ENCODE peak calls at places on chromosome 11, in four cellular contexts. One of them, this sample, is unnamed.

GRCh38 chr11:68816917-68817419 is 24.7 kb downstream of the CPT1A start:
- DNase-seq in SK-N-SH: no peak
- DNase-seq in A549: no peak
- DNase-seq in HepG2: no peak
- DNase-seq in this sample: no peak

GRCh38 chr11:123977731-123978347 is at the start of gene OR10S1:
- DNase-seq in SK-N-SH: no peak
- DNase-seq in A549: no peak
- DNase-seq in HepG2: no peak
- DNase-seq in this sample: no peak

GRCh38 chr11:91984033-91984568 is 240.5 kb upstream of the FAT3 start:
- DNase-seq in A549: no peak
- DNase-seq in HepG2: no peak
- DNase-seq in SK-N-SH: no peak
- DNase-seq in this sample: no peak

GRCh38 chr11:57460017-57460755 is at the start of gene RTN4RL2:
- DNase-seq in HepG2: peak; percentile 48
- DNase-seq in SK-N-SH: peak; percentile 91
- DNase-seq in A549: peak; percentile 78
- DNase-seq in this sample: no peak

GRCh38 chr11:108733479-108734116 is 68.7 kb downstream of the DDX10 start:
- DNase-seq in HepG2: no peak
- DNase-seq in A549: no peak
- DNase-seq in SK-N-SH: no peak
- DNase-seq in this sample: peak; percentile 93

GRCh38 chr11:27184458-27185312 is 144.1 kb downstream of the BBOX1 start:
- DNase-seq in HepG2: no peak
- DNase-seq in A549: no peak
- DNase-seq in SK-N-SH: no peak
- DNase-seq in this sample: no peak

GRCh38 chr11:748007-748359 is 719 bp downstream of the TALDO1 start:
- DNase-seq in A549: no peak
- DNase-seq in SK-N-SH: peak; percentile 60
- DNase-seq in HepG2: no peak
- DNase-seq in this sample: no peak

GRCh38 chr11:106457727-106458126 is 380.3 kb downstream of the AASDHPPT start:
- DNase-seq in HepG2: peak; percentile 10
- DNase-seq in SK-N-SH: no peak
- DNase-seq in A549: peak; percentile 12
- DNase-seq in this sample: no peak

GRCh38 chr11:118662401-118663271 is 16.8 kb downstream of the TREH start:
- DNase-seq in HepG2: no peak
- DNase-seq in SK-N-SH: no peak
- DNase-seq in A549: no peak
- DNase-seq in this sample: no peak

GRCh38 chr11:108906329-108906728 is 241.5 kb downstream of the DDX10 start:
- DNase-seq in HepG2: peak; percentile 34
- DNase-seq in A549: peak; percentile 47
- DNase-seq in SK-N-SH: peak; percentile 55
- DNase-seq in this sample: no peak

GRCh38 chr11:132579686-132580085 is 952.6 kb downstream of the OPCML start:
- DNase-seq in A549: no peak
- DNase-seq in SK-N-SH: no peak
- DNase-seq in HepG2: no peak
- DNase-seq in this sample: no peak

DNA sequence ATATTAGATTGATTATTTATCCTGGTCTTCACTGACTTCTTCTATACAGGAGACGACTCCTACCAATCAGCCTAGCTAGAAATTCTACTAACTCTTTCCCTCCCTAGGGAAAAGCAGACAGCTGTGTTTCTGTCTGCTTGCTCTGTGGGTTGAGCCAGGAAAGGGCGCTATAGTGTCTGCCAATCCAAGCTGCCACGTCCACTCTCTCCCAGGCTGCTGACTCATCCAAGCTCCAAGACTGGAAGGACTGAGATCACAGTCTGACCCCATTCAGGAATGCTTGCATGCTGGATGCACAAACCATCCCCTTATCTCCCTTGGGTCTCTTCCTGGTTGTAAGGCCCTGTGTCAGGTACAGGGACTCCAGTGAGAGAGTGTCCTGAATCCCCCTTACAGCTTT is 955.6 kb downstream of the OPCML start:
- DNase-seq in HepG2: no peak
- DNase-seq in A549: peak; percentile 11
- DNase-seq in SK-N-SH: no peak
- DNase-seq in this sample: no peak
- TF ChIP-seq PBX3 in HepG2: no peak
- TF ChIP-seq PBX3 in A549: no peak
- TF ChIP-seq PBX3 in SK-N-SH: no peak
- TF ChIP-seq PBX3 in this sample: no peak

GRCh38 chr11:86152006-86152862 is 83.3 kb upstream of the PICALM start:
- DNase-seq in A549: no peak
- DNase-seq in SK-N-SH: no peak
- DNase-seq in HepG2: no peak
- DNase-seq in this sample: no peak
- TF ChIP-seq PBX3 in A549: no peak
- TF ChIP-seq PBX3 in SK-N-SH: peak; percentile 96
- TF ChIP-seq PBX3 in HepG2: no peak
- TF ChIP-seq PBX3 in this sample: no peak

DNA sequence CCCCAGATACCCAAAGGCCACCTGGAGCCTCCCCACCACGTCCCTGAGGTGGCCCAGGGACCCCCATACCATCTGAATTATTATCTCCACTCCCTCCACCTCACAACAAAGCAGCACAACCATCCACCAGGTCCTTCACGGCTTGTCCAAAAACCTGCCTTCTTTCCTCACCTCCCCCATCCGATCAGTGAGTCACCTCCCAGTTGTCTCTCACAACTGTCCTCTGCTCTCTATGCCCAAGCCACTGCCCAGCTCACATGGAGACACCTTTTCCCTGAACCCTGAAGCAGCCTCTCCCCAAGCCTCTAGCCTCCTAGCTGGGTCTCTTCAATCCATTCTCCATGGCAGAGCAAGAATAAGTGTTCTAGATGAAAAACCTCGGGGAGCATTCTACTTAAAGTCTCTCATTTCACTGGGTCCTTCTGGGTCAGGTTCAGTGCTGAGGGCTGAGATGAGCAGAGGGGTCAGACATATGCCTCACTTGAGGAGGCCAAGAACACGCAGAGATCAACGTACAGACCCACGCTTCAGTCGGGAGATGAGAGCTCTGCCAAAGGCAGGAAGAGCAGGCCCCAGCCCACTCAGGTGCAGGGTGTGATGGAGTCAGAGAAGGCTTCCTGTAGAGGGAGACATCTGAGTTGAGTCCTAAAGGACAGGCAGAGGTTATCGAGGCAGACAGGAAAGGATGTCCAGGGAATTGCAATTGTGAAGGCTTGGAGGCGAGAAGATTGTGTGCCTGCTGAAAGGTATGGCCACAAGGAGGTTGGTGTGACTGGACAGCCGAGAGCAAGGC is 74.7 kb downstream of the PDE2A start:
- DNase-seq in HepG2: no peak
- DNase-seq in A549: peak; percentile 32
- DNase-seq in SK-N-SH: no peak
- DNase-seq in this sample: no peak
- TF ChIP-seq PBX3 in HepG2: no peak
- TF ChIP-seq PBX3 in A549: no peak
- TF ChIP-seq PBX3 in SK-N-SH: no peak
- TF ChIP-seq PBX3 in this sample: no peak

DNA sequence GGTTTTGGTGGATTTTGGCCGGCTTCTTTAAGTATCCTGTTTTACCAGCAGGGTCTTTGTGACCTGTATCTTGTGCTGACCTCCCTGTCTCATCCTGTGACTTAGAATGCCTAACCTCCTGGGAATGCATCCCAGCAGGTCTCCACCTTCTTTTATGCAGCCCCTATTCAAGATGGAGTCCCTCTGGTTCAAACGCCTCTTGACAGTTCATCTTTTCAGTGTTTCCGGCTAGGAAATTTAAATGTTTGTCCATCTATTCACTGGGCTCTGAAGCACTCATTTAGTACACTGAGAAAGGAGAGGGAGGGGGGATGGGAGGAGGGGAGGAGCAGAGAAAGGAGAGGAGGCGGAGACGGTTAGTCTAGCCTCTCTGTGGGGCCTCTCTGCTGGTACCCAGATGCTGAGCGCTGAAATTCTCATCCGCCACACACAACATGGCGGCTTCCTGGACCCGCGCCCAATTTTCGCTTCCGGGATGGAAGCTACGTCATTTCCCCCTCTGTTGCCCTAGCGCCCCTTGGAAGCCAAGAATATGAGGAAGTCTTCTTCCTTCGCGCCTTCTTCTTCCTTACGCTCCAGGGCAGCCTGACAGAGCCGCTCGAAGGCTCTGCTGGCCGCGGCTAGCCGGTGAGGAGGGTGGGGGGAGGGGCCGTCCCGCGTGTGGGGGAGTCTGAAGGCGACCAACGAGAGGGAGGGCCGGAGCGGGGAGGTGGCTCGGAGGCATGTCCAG is 69.0 kb upstream of the SYT13 start:
- DNase-seq in A549: peak; percentile 75
- DNase-seq in SK-N-SH: peak; percentile 88
- DNase-seq in HepG2: no peak
- DNase-seq in this sample: no peak
- TF ChIP-seq PBX3 in A549: no peak
- TF ChIP-seq PBX3 in SK-N-SH: no peak
- TF ChIP-seq PBX3 in HepG2: no peak
- TF ChIP-seq PBX3 in this sample: no peak

GRCh38 chr11:34757026-34757451 is 136.1 kb downstream of the EHF start:
- DNase-seq in SK-N-SH: no peak
- DNase-seq in HepG2: no peak
- DNase-seq in A549: peak; percentile 32
- DNase-seq in this sample: no peak
- TF ChIP-seq PBX3 in SK-N-SH: no peak
- TF ChIP-seq PBX3 in HepG2: no peak
- TF ChIP-seq PBX3 in A549: no peak
- TF ChIP-seq PBX3 in this sample: no peak